ENCODE peak calls at places on chromosomes 3 and 15, in four cellular contexts. O, J, B and U are unnamed samples.

GRCh38 chr15:72312605-72313447 is 7.1 kb downstream of the CELF6 start:
- DNase-seq in O (peak; percentile 48), J (peak; percentile 60), B (peak; percentile 76), U (peak; percentile 70)

GRCh38 chr3:120192579-120192978 is 92.4 kb downstream of the GPR156 start:
- DNase-seq in O (no peak), J (no peak), B (no peak), U (no peak)

GRCh38 chr3:40803311-40803710 is 278.6 kb downstream of the ZNF621 start:
- DNase-seq in O (no peak), J (no peak), B (no peak), U (no peak)

GRCh38 chr3:41116851-41117250 is 82.5 kb upstream of the CTNNB1 start:
- DNase-seq in O (no peak), J (no peak), B (no peak), U (no peak)

GRCh38 chr15:73753250-73754130 is at the start of gene INSYN1:
- DNase-seq in O (peak; percentile 16), J (peak; percentile 36), B (peak; percentile 68), U (peak; percentile 31)

GRCh38 chr15:88215249-88215648 is 41.3 kb downstream of the NTRK3 start:
- DNase-seq in O (no peak), J (no peak), B (no peak), U (no peak)

GRCh38 chr3:123685780-123686179 is 100.9 kb upstream of the HACD2 start:
- DNase-seq in O (no peak), J (no peak), B (no peak), U (no peak)

GRCh38 chr3:152617609-152618008 is 217.3 kb upstream of the P2RY1 start:
- DNase-seq in O (no peak), J (no peak), B (no peak), U (no peak)

GRCh38 chr15:44299997-44300396 is 11.5 kb downstream of the GOLM2 start:
- DNase-seq in O (no peak), J (no peak), B (no peak), U (no peak)

GRCh38 chr3:60424034-60424433 is 827.2 kb downstream of the FHIT start:
- DNase-seq in O (no peak), J (no peak), B (no peak), U (no peak)

GRCh38 chr3:24533557-24534193 is 39.0 kb upstream of the THRB start:
- DNase-seq in O (no peak), J (no peak), B (no peak), U (no peak)

GRCh38 chr3:62571916-62572315 is 198.6 kb upstream of the FEZF2 start:
- DNase-seq in O (no peak), J (no peak), B (no peak), U (no peak)

GRCh38 chr3:122892118-122892517 is 97.2 kb downstream of the SLC49A4 start:
- DNase-seq in O (peak; percentile 12), J (no peak), B (no peak), U (no peak)

GRCh38 chr15:70480196-70480856 is 283.0 kb downstream of the UACA start:
- DNase-seq in O (no peak), J (no peak), B (no peak), U (no peak)

GRCh38 chr15:58551764-58552504 is 120.1 kb downstream of the LIPC start:
- DNase-seq in O (peak; percentile 90), J (no peak), B (no peak), U (no peak)

DNA sequence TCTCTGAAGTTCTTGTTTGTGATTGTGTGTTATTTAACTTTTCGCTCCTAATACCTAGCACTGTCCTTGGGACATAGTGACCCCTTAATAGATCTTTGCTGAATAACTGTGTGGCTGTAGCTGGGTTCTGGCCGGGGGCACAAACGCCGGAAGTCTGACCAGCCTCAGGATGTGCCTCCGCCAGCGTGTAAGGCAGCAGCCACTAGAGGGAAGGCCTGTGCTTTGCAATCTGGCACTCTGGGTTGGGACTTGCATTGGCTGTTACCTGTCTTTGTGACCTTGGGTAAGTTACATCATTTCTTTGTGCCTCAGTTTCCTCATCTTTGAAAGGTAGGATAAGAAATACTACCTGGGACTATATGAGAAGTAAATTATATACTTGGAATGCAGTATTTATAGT is 158.7 kb downstream of the GHSR start:
- DNase-seq in O (no peak), J (peak; percentile 36), B (peak; percentile 52), U (no peak)
- TF ChIP-seq CTCF in O (no peak), J (peak; percentile 46), B (peak; percentile 50), U (peak; percentile 21)

GRCh38 chr15:43274136-43274535 is 7.4 kb upstream of the TGM5 start:
- DNase-seq in O (no peak), J (no peak), B (peak; percentile 94), U (peak; percentile 76)
- H3K4me3 ChIP-seq in O (no peak overlapping the region), J (no peak overlapping the region), B (no peak overlapping the region), U (no peak overlapping the region)

DNA sequence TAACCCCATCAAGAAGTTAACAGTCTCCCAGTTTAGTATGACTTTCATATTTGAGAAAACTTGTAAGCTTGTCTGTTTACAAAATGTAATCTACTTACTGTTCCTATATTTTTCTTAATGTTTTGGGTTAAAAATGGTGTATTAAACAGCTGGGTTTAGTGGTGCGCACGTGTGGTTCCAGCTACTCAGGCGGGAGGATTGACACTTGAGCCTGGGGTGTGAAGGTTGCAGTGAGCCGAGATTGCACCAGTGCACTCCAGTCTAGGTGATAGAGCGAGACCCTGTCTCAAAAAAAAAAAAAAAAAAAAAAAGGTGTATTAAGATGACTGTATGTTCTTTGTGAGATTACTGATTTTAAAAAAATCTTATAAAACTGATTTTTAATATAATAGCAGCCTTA is 69.3 kb downstream of the BBX start:
- DNase-seq in O (no peak), J (no peak), B (no peak), U (no peak)
- TF ChIP-seq CTCF in O (no peak), J (no peak), B (no peak), U (no peak)

DNA sequence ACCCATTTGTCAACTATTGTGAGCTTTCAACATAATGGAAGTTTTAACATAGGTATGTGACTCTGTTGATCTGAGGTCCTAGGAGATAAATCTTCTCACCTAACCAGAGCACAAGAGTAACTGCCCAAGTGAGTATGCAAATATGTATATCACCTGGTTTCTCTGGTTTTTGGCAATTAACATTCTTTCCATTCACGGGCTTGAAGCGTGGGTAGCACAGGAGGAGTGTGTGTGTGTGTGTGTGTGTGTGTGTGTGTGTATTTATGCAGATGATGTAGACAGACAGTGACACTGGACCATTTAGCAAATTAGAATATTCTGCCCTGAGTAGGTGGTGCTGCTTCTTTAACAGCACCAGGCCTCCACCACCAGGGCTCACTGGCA is 15.0 kb downstream of the EPHB1 start:
- DNase-seq in O (no peak), J (no peak), B (no peak), U (no peak)
- H3K4me3 ChIP-seq in O (no peak overlapping the region), J (no peak overlapping the region), B (no peak overlapping the region), U (no peak overlapping the region)

GRCh38 chr3:45701167-45701867 is 12.1 kb downstream of the SACM1L start:
- DNase-seq in O (no peak), J (no peak), B (no peak), U (no peak)

GRCh38 chr3:45706133-45706808 is 17.1 kb downstream of the SACM1L start:
- DNase-seq in O (no peak), J (no peak), B (no peak), U (no peak)

GRCh38 chr3:45704544-45704943 is 15.3 kb downstream of the SACM1L start:
- DNase-seq in O (no peak), J (no peak), B (no peak), U (no peak)

GRCh38 chr3:45700570-45701073 is 11.4 kb downstream of the SACM1L start:
- DNase-seq in O (no peak), J (no peak), B (no peak), U (no peak)
- TF ChIP-seq CTCF in O (no peak), J (no peak), B (no peak), U (no peak)

GRCh38 chr3:106034313-106034712 is 165.5 kb upstream of the CBLB start:
- DNase-seq in O (no peak), J (no peak), B (no peak), U (no peak)

GRCh38 chr3:106036706-106037105 is 167.9 kb upstream of the CBLB start:
- DNase-seq in O (no peak), J (no peak), B (no peak), U (no peak)

GRCh38 chr3:106033654-106034053 is 164.8 kb upstream of the CBLB start:
- DNase-seq in O (no peak), J (no peak), B (no peak), U (no peak)

GRCh38 chr3:106032479-106032878 is 163.7 kb upstream of the CBLB start:
- DNase-seq in O (no peak), J (no peak), B (no peak), U (no peak)

GRCh38 chr3:106035618-106036017 is 166.8 kb upstream of the CBLB start:
- DNase-seq in O (no peak), J (no peak), B (no peak), U (no peak)
- H3K4me3 ChIP-seq in O (no peak overlapping the region), J (no peak overlapping the region), B (no peak overlapping the region), U (no peak overlapping the region)

DNA sequence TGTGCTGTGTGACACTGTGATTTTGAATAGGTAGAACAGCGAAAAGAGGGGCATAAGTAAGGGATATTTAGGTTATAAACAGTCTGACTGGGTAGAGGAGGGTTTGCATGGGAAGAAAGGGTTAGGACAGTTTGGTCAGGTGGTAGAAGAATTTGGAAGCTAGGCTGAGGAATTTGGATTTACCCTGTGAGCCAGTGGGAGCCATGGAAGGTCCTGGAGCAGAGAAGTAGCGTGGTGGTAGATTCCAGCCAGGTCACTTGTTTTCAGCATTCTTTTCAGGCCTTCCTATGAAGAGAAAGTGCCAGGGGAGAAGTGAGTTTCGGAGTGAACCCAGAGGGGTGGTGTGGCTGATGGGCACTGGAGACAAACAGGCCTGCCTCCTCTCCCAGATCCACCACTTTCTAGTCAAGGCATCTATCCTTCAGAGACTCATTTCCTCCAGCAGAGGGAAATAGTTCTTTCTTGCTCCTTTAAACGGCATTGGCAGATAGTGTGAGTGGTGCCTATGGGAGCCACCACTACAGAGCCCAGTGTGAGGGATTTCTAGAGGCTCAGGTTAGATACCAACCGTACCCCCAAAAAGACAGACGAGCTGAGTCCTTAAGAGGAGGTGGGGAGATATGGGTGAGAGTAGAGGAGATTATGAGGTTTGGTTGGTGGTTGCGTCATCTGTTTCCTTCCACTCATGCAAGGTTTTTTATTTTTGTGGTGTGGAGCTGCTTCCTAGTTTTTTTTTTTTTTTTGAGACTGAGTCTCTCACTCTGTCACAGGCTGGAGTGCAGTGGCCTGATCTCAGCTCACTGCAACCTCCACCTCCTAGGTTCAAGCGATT is 21.2 kb downstream of the PXK start:
- DNase-seq in O (peak; percentile 45), J (no peak), B (no peak), U (no peak)
- TF ChIP-seq CTCF in O (no peak), J (no peak), B (no peak), U (no peak)

DNA sequence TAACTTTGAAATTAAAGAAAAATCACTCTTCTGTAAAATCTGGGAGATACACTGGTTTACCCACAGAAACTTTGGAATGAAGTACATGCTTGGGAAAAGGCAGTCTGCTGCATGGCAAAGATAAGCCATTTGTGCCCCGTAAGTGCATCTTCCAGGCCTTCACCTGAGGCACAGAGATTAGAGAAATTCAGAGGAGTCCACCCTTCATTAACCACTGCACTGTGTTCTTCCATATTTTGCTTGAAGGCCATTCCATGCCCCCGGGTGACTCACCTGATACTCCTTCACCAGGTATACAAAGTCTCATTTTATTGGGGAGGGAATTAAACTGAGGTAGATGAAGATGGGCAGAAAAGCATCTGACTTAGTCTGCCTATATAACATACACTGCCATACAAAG is 53.0 kb downstream of the CMSS1 start:
- DNase-seq in O (no peak), J (no peak), B (no peak), U (no peak)
- H3K4me3 ChIP-seq in O (no peak overlapping the region), J (peak overlapping the region; percentile 87), B (peak overlapping the region; percentile 30), U (no peak overlapping the region)